ENCODE peak calls at places on chromosomes 13 and 19, in six cellular contexts. F, X, T, S, O and G are unnamed samples.

GRCh38 chr13:102460806-102461205 is 59.0 kb upstream of the FGF14 start:
- DNase-seq in F (no peak), X (no peak), T (no peak), S (no peak), O (no peak), G (no peak)

GRCh38 chr13:26179344-26179743 is 42.8 kb downstream of the RNF6 start:
- DNase-seq in F (no peak), X (no peak), T (no peak), S (no peak), O (no peak), G (no peak)

GRCh38 chr13:28718186-28718537 is 608 bp downstream of the SLC46A3 start:
- DNase-seq in F (no peak), X (no peak), T (no peak), S (no peak), O (no peak), G (no peak)

GRCh38 chr19:1133471-1133929 is 29.7 kb downstream of the GPX4 start:
- DNase-seq in F (peak; percentile 87), X (no peak), T (no peak), S (no peak), O (peak; percentile 72), G (peak; percentile 74)

GRCh38 chr19:7549749-7550148 is 14.2 kb downstream of the PNPLA6 start:
- DNase-seq in F (no peak), X (no peak), T (no peak), S (no peak), O (no peak), G (no peak)

GRCh38 chr19:45091031-45091918 is 1.7 kb upstream of the PPP1R37 start:
- DNase-seq in F (peak; percentile 92), X (peak; percentile 99), T (peak; percentile 97), S (peak; percentile 95), O (peak; percentile 100), G (peak; percentile 94)

GRCh38 chr19:34217952-34218817 is 36.2 kb upstream of the GARRE1 start:
- DNase-seq in F (peak; percentile 84), X (no peak), T (peak; percentile 29), S (no peak), O (no peak), G (peak; percentile 59)

GRCh38 chr19:34576292-34576691 is 94.7 kb downstream of the WTIP start:
- DNase-seq in F (no peak), X (no peak), T (no peak), S (no peak), O (no peak), G (no peak)

GRCh38 chr13:28486144-28486543 is 8.8 kb downstream of the FLT1 start:
- DNase-seq in F (no peak), X (no peak), T (no peak), S (no peak), O (no peak), G (no peak)

GRCh38 chr19:15673176-15673654 is 328 bp downstream of the CYP4F12 start:
- DNase-seq in F (peak; percentile 20), X (no peak), T (no peak), S (no peak), O (no peak), G (no peak)

GRCh38 chr19:33750587-33751385 is 45.9 kb upstream of the KCTD15 start:
- DNase-seq in F (no peak), X (no peak), T (no peak), S (no peak), O (no peak), G (no peak)

GRCh38 chr13:93776936-93777335 is 550.3 kb downstream of the GPC6 start:
- DNase-seq in F (no peak), X (no peak), T (no peak), S (no peak), O (peak; percentile 26), G (no peak)

GRCh38 chr19:4225902-4226301 is 3.4 kb upstream of the EBI3 start:
- DNase-seq in F (no peak), X (no peak), T (no peak), S (no peak), O (no peak), G (no peak)

GRCh38 chr13:113806526-113806925 is 47.5 kb downstream of the TMEM255B start:
- DNase-seq in F (no peak), X (no peak), T (no peak), S (no peak), O (no peak), G (no peak)

GRCh38 chr19:6590458-6591319 is at the start of gene CD70:
- DNase-seq in F (peak; percentile 41), X (no peak), T (no peak), S (no peak), O (peak; percentile 85), G (no peak)

GRCh38 chr13:35600137-35600536 is 123.6 kb upstream of the MAB21L1 start:
- DNase-seq in F (no peak), X (no peak), T (no peak), S (no peak), O (no peak), G (no peak)

GRCh38 chr13:66888698-66889097 is 341.4 kb downstream of the PCDH9 start:
- DNase-seq in F (no peak), X (no peak), T (no peak), S (no peak), O (no peak), G (no peak)

GRCh38 chr19:39858541-39858940 is 12.4 kb upstream of the FBL start:
- DNase-seq in F (peak; percentile 78), X (peak; percentile 53), T (peak; percentile 55), S (no peak), O (peak; percentile 85), G (no peak)

GRCh38 chr13:48235100-48235813 is 2.3 kb downstream of the ITM2B start:
- DNase-seq in F (no peak), X (peak; percentile 56), T (no peak), S (no peak), O (peak; percentile 65), G (no peak)

GRCh38 chr13:58597552-58597951 is 966.0 kb downstream of the PCDH17 start:
- DNase-seq in F (no peak), X (no peak), T (no peak), S (no peak), O (no peak), G (no peak)

GRCh38 chr13:99154064-99154463 is 46.6 kb upstream of the UBAC2 start:
- DNase-seq in F (no peak), X (no peak), T (no peak), S (no peak), O (no peak), G (no peak)

GRCh38 chr19:49119411-49120324 is at the start of gene PPFIA3:
- DNase-seq in F (no peak), X (peak; percentile 91), T (no peak), S (peak; percentile 92), O (peak; percentile 73), G (no peak)

GRCh38 chr19:49116544-49116943 is 2.4 kb downstream of the LIN7B start:
- DNase-seq in F (no peak), X (no peak), T (no peak), S (no peak), O (no peak), G (no peak)

GRCh38 chr19:49120325-49120683 is 960 bp downstream of the PPFIA3 start:
- DNase-seq in F (no peak), X (no peak), T (no peak), S (no peak), O (no peak), G (no peak)

GRCh38 chr19:49118565-49119410 is at the start of gene C19orf73:
- DNase-seq in F (peak; percentile 93), X (peak; percentile 97), T (peak; percentile 92), S (peak; percentile 98), O (peak; percentile 96), G (peak; percentile 94)

DNA sequence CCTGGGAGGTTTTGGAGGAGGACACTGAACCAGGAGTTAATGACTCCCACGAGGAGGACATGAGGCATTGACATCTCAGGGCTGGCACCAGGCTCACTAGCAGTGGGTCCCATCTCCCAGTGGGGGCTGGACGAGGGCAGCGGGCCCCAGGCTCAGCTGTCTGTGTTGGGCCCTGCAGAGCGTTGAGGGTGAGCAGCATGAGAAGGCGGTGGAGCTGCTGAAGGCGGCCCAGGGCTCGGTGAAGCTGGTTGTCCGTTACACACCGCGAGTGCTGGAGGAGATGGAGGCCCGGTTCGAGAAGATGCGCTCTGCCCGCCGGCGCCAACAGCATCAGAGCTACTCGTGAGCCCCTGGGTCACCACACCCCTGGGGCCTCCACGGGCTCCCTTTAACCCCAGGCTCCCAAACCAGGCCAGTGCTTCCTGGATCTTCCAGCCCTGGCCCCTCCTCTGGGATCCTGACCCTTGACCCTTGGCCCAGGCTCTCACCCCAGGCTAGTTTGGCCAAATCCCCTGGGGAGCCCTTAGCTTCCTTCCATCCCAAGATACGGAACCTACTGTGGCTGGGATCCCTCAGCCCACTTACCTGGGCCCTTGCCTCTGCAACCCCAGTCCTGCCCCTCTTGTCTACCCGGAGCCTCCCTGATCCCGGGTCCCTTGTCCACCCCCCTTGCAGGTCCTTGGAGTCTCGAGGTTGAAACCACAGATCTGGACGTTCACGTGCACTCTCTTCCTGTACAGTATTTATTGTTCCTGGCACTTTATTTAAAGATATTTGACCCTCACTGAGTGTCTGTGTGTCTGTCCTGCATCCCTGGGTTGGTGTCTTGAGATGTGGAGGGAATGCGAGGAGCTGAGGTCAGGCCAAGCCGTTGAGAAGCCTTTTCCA is 1.0 kb downstream of the C19orf73 start:
- DNase-seq in F (no peak), X (no peak), T (no peak), S (no peak), O (no peak), G (no peak)
- H3K27ac ChIP-seq in F (peak overlapping the region; percentile 84), X (peak overlapping the region; percentile 98), T (peak overlapping the region; percentile 86), S (peak overlapping the region; percentile 100), O (no peak overlapping the region), G (peak overlapping the region; percentile 89)

GRCh38 chr13:62014299-62014698 is 598.6 kb upstream of the PCDH20 start:
- DNase-seq in F (no peak), X (no peak), T (no peak), S (no peak), O (peak; percentile 38), G (no peak)
- TF ChIP-seq CTCF in F (no peak), X (no peak), T (no peak), S (no peak), O (peak; percentile 52), G (no peak)

DNA sequence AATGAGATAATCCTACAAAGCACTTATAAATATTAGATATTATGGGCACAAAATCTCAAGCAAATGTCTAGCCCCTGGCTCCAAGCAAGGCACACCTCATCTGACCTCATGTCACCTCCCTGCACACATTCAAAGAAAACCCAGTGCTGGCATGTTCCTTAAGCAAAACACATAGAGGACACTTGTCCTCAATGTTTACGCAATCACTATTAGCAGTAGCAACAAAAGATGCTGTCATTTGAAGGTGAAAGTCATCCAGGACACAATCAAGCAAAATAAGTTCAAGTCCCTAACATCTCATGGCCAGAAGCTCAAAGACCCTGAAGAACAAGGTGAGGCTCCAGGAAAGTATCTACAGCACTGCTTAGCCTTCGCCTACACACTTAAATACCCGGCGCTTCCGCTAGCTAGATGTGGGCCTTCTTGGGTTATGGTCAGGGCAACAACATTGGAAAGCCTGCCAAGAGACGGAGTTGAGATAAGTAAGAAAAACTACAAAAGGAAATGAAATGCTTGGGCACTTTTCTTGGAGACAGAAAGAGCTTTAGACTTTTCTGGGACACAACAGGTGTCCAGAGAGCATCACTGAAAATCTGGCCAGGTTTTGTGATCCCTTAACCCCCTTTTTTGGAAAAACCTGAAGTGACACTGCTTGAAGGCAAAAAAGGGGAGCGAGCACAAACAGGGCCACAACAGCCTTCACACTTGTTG is 85.7 kb downstream of the FOXO1 start:
- DNase-seq in F (no peak), X (peak; percentile 31), T (no peak), S (no peak), O (no peak), G (no peak)
- H3K27ac ChIP-seq in F (no peak overlapping the region), X (no peak overlapping the region), T (peak overlapping the region; percentile 27), S (no peak overlapping the region), O (peak overlapping the region; percentile 21), G (no peak overlapping the region)

GRCh38 chr13:44917589-44918322 is 71.5 kb downstream of the NUFIP1 start:
- DNase-seq in F (peak; percentile 96), X (peak; percentile 97), T (peak; percentile 98), S (peak; percentile 98), O (peak; percentile 96), G (peak; percentile 98)
- TF ChIP-seq CTCF in F (peak; percentile 39), X (peak; percentile 31), T (peak; percentile 68), S (no peak), O (peak; percentile 48), G (no peak)